ENCODE peak calls at places on chromosome 14, in four cellular contexts. J is IMR-90, M is Karpas-422, P is neural progenitor cell. N is an unnamed sample.

GRCh38 chr14:96796851-96797187 is 363 bp upstream of the VRK1 start:
- DNase-seq in M (no peak), J (no peak), P (no peak), N (no peak)

GRCh38 chr14:21213652-21214051 is 55.6 kb downstream of the HNRNPC start:
- DNase-seq in J (no peak), P (no peak), M (no peak), N (no peak)

GRCh38 chr14:73264896-73265720 is 27.8 kb downstream of the PAPLN start:
- DNase-seq in P (no peak), J (no peak), M (no peak), N (no peak)

GRCh38 chr14:99163446-99163845 is 108.6 kb downstream of the BCL11B start:
- DNase-seq in M (no peak), P (no peak), J (no peak), N (no peak)

GRCh38 chr14:47044841-47045240 is 393.3 kb upstream of the RPL10L start:
- DNase-seq in P (peak; percentile 58), J (no peak), M (no peak), N (peak; percentile 19)

GRCh38 chr14:76564471-76565119 is 188.7 kb downstream of the ESRRB start:
- DNase-seq in J (no peak), P (peak; percentile 20), M (peak; percentile 68), N (no peak)

GRCh38 chr14:60189923-60190840 is 25.0 kb upstream of the DHRS7 start:
- DNase-seq in J (no peak), P (no peak), M (peak; percentile 57), N (no peak)

GRCh38 chr14:34227834-34228662 is 234.0 kb downstream of the SPTSSA start:
- DNase-seq in M (peak; percentile 87), J (peak; percentile 44), P (peak; percentile 87), N (peak; percentile 71)

GRCh38 chr14:29822430-29822709 is 105.3 kb downstream of the PRKD1 start:
- DNase-seq in P (no peak), M (no peak), J (peak; percentile 7), N (no peak)

GRCh38 chr14:20848316-20848954 is 42.8 kb upstream of the RNASE3 start:
- DNase-seq in P (no peak), M (no peak), J (peak; percentile 19), N (no peak)

GRCh38 chr14:67497716-67498115 is 9.2 kb upstream of the TMEM229B start:
- DNase-seq in P (no peak), J (no peak), M (no peak), N (peak; percentile 15)

GRCh38 chr14:72169521-72169920 is 237.3 kb downstream of the RGS6 start:
- DNase-seq in M (peak; percentile 79), P (no peak), J (no peak), N (no peak)

GRCh38 chr14:22928237-22929103 is 706 bp downstream of the PRMT5 start:
- DNase-seq in P (peak; percentile 9), J (no peak), M (peak; percentile 64), N (no peak)

GRCh38 chr14:22923746-22924145 is 4.8 kb upstream of the RBM23 start:
- DNase-seq in J (no peak), M (no peak), P (no peak), N (no peak)

GRCh38 chr14:22925513-22925912 is 3.7 kb downstream of the PRMT5 start:
- DNase-seq in M (no peak), J (no peak), P (no peak), N (no peak)

GRCh38 chr14:22929104-22929847 is at the start of gene PRMT5:
- DNase-seq in P (peak; percentile 99), M (peak; percentile 100), J (peak; percentile 100), N (peak; percentile 100)

GRCh38 chr14:22926316-22926715 is 2.9 kb downstream of the PRMT5 start:
- DNase-seq in M (no peak), J (peak; percentile 20), P (no peak), N (peak; percentile 67)
- H3K9ac ChIP-seq in M (no peak overlapping the region), J (no peak overlapping the region), P (no peak overlapping the region), N (no peak overlapping the region)

DNA sequence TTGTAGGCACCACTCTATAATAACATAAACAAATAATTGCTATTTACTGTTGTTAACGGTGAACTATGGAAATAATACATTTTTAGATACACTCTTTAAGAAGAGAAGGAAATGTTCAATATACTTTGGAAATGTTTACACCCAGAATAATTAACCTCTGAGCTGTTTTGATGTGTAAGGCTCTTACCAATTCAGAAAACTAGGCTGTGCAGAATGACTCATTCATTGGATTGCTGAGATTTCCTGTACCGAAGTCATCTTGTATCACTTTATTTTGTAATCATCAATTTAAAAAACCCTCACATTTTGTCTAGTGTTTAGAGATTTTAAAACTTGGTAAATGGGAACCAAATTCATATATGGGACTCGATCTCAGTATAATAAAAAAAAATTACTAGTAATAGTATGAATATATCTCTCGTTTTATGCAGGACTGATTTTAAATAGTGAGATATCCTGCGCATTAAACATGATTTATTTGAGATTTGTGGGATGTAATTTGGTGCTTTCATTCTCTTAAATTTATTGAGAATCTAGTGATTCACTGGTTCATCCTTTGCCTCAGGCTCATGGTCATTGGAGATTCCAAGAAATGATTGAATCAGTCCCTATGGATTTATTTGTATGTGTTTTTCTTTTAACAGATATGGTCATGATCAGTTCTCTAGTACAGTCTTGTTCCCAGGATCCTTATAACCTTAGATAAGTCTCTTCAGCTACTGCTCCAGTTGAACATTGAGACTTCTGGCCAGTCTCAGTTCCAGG is 3.9 kb downstream of the SAMD4A start:
- DNase-seq in M (no peak), P (no peak), J (peak; percentile 95), N (peak; percentile 26)
- H3K9ac ChIP-seq in M (no peak overlapping the region), P (no peak overlapping the region), J (peak overlapping the region; percentile 58), N (no peak overlapping the region)

DNA sequence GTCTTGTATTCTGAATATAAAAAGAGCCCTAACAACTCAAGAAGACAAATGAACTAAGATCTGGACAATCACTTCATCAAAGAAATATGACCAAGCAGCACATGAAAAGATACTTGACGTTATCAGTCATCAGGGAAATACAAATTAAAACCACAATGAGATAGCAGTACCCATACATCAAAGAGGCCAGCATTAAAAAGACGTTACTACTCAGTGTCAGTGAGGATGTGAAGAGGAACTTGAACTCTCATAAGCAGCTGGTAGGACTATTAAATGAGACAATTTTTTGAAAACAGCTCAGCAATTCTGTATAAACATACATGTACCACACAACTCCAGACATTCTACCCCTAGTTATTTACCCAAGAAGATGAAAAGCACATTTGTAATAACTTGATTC is 55.9 kb downstream of the FERMT2 start:
- DNase-seq in P (no peak), J (peak; percentile 66), M (no peak), N (no peak)
- H3K9ac ChIP-seq in P (no peak overlapping the region), J (no peak overlapping the region), M (no peak overlapping the region), N (no peak overlapping the region)

GRCh38 chr14:64292197-64292596 is 2.0 kb downstream of the ESR2 start:
- DNase-seq in J (no peak), M (peak; percentile 67), P (no peak), N (no peak)

GRCh38 chr14:64293976-64294671 is at the start of gene ESR2:
- DNase-seq in J (peak; percentile 36), P (peak; percentile 86), M (peak; percentile 82), N (peak; percentile 23)

GRCh38 chr14:64296561-64296960 is 2.4 kb upstream of the ESR2 start:
- DNase-seq in J (peak; percentile 15), M (no peak), P (no peak), N (no peak)

GRCh38 chr14:64298773-64299172 is 4.6 kb upstream of the ESR2 start:
- DNase-seq in J (no peak), P (no peak), M (peak; percentile 58), N (peak; percentile 23)

GRCh38 chr14:64294672-64295413 is 672 bp upstream of the ESR2 start:
- DNase-seq in J (peak; percentile 53), M (peak; percentile 97), P (peak; percentile 90), N (peak; percentile 23)
- H3K9ac ChIP-seq in J (no peak overlapping the region), M (peak overlapping the region; percentile 67), P (no peak overlapping the region), N (no peak overlapping the region)

GRCh38 chr14:52240623-52241022 is 26.9 kb upstream of the PTGDR start:
- DNase-seq in M (no peak), P (no peak), J (no peak), N (no peak)

GRCh38 chr14:52244328-52244727 is 23.2 kb upstream of the PTGDR start:
- DNase-seq in M (no peak), J (no peak), P (no peak), N (no peak)

GRCh38 chr14:52241102-52241793 is 26.2 kb upstream of the PTGDR start:
- DNase-seq in J (peak; percentile 89), M (no peak), P (no peak), N (no peak)

GRCh38 chr14:52248057-52248456 is 19.4 kb upstream of the PTGDR start:
- DNase-seq in M (no peak), P (no peak), J (no peak), N (no peak)

GRCh38 chr14:52244997-52245396 is 22.5 kb upstream of the PTGDR start:
- DNase-seq in J (no peak), P (no peak), M (no peak), N (no peak)
- H3K9ac ChIP-seq in J (no peak overlapping the region), P (no peak overlapping the region), M (no peak overlapping the region), N (no peak overlapping the region)

DNA sequence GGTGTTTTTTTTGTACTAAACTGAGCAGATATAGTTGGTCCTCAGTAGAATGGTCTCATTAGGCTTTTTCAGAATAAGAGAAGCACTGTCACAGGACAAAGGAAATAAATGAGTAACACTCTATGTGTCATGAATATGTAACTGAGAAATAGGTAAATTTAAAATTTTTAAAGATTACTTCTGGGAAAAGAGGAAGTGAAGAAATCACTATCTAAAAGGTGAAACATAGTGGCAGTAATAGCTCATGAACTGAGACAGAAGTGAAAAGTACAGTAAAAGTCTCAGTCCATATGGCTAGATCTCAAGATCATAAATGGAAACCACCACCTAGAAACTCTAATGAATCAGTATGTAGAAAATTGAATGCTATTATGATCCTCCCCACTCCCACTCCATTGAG is 89.3 kb upstream of the TTC7B start:
- DNase-seq in J (no peak), P (no peak), M (no peak), N (no peak)
- H3K9ac ChIP-seq in J (no peak overlapping the region), P (no peak overlapping the region), M (no peak overlapping the region), N (no peak overlapping the region)

GRCh38 chr14:24279301-24280186 is 8.1 kb upstream of the RABGGTA start:
- DNase-seq in M (peak; percentile 84), J (no peak), P (no peak), N (no peak)
- H3K9ac ChIP-seq in M (peak overlapping the region; percentile 23), J (no peak overlapping the region), P (no peak overlapping the region), N (no peak overlapping the region)

GRCh38 chr14:94098359-94098758 is 12.2 kb upstream of the IFI27 start:
- DNase-seq in M (no peak), J (no peak), P (no peak), N (no peak)
- H3K9ac ChIP-seq in M (no peak overlapping the region), J (no peak overlapping the region), P (no peak overlapping the region), N (no peak overlapping the region)

GRCh38 chr14:54567634-54568561 is 970 bp downstream of the SAMD4A start:
- DNase-seq in J (no peak), P (peak; percentile 85), M (peak; percentile 86), N (peak; percentile 71)

GRCh38 chr14:54567224-54567633 is 301 bp downstream of the SAMD4A start:
- DNase-seq in J (no peak), P (peak; percentile 69), M (no peak), N (no peak)

GRCh38 chr14:54568821-54569591 is 2.1 kb downstream of the SAMD4A start:
- DNase-seq in P (peak; percentile 26), M (no peak), J (peak; percentile 59), N (no peak)

GRCh38 chr14:54572316-54572715 is 5.4 kb downstream of the SAMD4A start:
- DNase-seq in J (no peak), M (peak; percentile 85), P (peak; percentile 65), N (peak; percentile 84)

DNA sequence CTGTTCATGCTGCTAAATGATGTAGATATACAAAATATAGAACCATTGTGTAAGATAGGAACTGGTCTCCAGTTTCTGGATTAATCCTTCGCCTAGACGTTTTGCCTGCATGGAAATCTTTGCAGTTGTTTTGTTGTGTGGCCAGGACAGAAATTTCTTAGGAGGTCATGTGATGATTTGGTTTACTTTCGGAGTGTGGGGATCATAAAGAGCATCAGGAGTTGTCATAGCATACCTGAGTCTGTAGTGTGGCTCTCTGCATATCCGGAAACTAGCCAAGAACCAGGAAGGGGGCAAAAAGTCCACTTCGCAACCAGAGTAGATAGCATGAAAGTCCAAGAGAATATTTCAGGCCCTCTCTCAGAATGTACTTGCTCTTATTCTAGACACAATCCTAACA is 3.1 kb downstream of the SAMD4A start:
- DNase-seq in P (no peak), J (no peak), M (no peak), N (no peak)
- H3K9ac ChIP-seq in P (no peak overlapping the region), J (peak overlapping the region; percentile 58), M (no peak overlapping the region), N (no peak overlapping the region)